ENCODE peak calls at places on chromosomes 4 and X, in six cellular contexts. E is brain microvascular endothelial cell; S is lung; L is H1; J is A549; N is CD4-positive, alpha-beta memory T cell. K is an unnamed sample.

GRCh38 chrX:153766098-153766817 is 2.2 kb downstream of the PLXNB3 start:
- DNase-seq in E (peak), J (peak), S (no peak), L (no peak), N (no peak), K (no peak)

GRCh38 chr4:186189656-186190055 is 1.7 kb upstream of the CYP4V2 start:
- DNase-seq in S (no peak), L (no peak), N (no peak), J (no peak), E (no peak), K (no peak)

GRCh38 chrX:41329101-41329500 is 4.9 kb upstream of the DDX3X start:
- DNase-seq in N (no peak), E (no peak), S (no peak), L (no peak), J (no peak), K (no peak)

GRCh38 chr4:152357206-152357605 is 178.7 kb downstream of the FBXW7 start:
- DNase-seq in L (no peak), E (peak), J (peak), S (peak), N (no peak), K (no peak)

GRCh38 chr4:176319237-176319703 is 496 bp upstream of the SPCS3 start:
- DNase-seq in S (no peak), L (no peak), J (no peak), E (no peak), N (no peak), K (no peak)

GRCh38 chrX:69080912-69081465 is 84.3 kb downstream of the PJA1 start:
- DNase-seq in S (no peak), L (no peak), E (no peak), J (no peak), N (no peak), K (no peak)

GRCh38 chr4:150332086-150332485 is 249.9 kb upstream of the MAB21L2 start:
- DNase-seq in E (no peak), J (no peak), S (no peak), N (no peak), L (no peak), K (no peak)

GRCh38 chr4:126778348-126778747 is 854.4 kb upstream of the INTU start:
- DNase-seq in E (peak), N (no peak), L (no peak), J (no peak), S (no peak), K (peak)

GRCh38 chr4:166280642-166281041 is 407.6 kb downstream of the TLL1 start:
- DNase-seq in J (no peak), N (no peak), L (no peak), S (no peak), E (no peak), K (no peak)

GRCh38 chr4:149005191-149005590 is 563.0 kb upstream of the NR3C2 start:
- DNase-seq in J (no peak), L (no peak), E (no peak), N (no peak), S (no peak), K (no peak)

GRCh38 chrX:81708506-81708905 is 506.6 kb downstream of the SH3BGRL start:
- DNase-seq in N (no peak), L (no peak), S (no peak), J (no peak), E (no peak), K (no peak)

GRCh38 chr4:112882286-112882685 is 167.2 kb upstream of the ANK2 start:
- DNase-seq in J (no peak), L (no peak), N (no peak), S (no peak), E (no peak), K (no peak)

GRCh38 chrX:55663584-55663983 is 40.4 kb downstream of the FOXR2 start:
- DNase-seq in S (no peak), E (no peak), N (no peak), J (no peak), L (no peak), K (no peak)

GRCh38 chr4:178395798-178396197 is 953.6 kb upstream of the AGA start:
- DNase-seq in L (no peak), N (no peak), S (no peak), E (no peak), J (no peak), K (no peak)

GRCh38 chrX:14919421-14919820 is 46.2 kb downstream of the MOSPD2 start:
- DNase-seq in S (no peak), J (no peak), E (no peak), N (no peak), L (no peak), K (no peak)

GRCh38 chrX:80246273-80246672 is 174.0 kb upstream of the TENT5D start:
- DNase-seq in J (peak), L (no peak), E (no peak), S (no peak), N (no peak), K (no peak)

GRCh38 chr4:6475492-6476020 is 3.1 kb upstream of the PPP2R2C start:
- DNase-seq in S (no peak), E (no peak), J (no peak), N (no peak), L (peak), K (no peak)

GRCh38 chrX:134891652-134892051 is 99.1 kb upstream of the SMIM10 start:
- DNase-seq in L (no peak), J (no peak), E (no peak), N (no peak), S (no peak), K (no peak)

GRCh38 chr4:109026588-109026987 is 263.7 kb upstream of the ETNPPL start:
- DNase-seq in L (no peak), N (no peak), S (no peak), E (peak), J (no peak), K (no peak)

GRCh38 chr4:6197433-6198174 is 2.7 kb downstream of the JAKMIP1 start:
- DNase-seq in E (no peak), N (no peak), J (no peak), S (no peak), L (no peak), K (no peak)

GRCh38 chr4:143337600-143338287 is 1.1 kb downstream of the GAB1 start:
- DNase-seq in L (no peak), N (no peak), J (peak), E (peak), S (peak), K (no peak)

GRCh38 chr4:140117946-140118345 is 36.0 kb downstream of the MAML3 start:
- DNase-seq in S (no peak), N (no peak), L (no peak), E (no peak), J (no peak), K (no peak)

GRCh38 chrX:110466790-110467189 is 108.1 kb downstream of the RTL9 start:
- DNase-seq in L (no peak), S (no peak), J (no peak), E (no peak), N (no peak), K (no peak)

GRCh38 chr4:102625232-102625930 is 124.2 kb downstream of the NFKB1 start:
- DNase-seq in S (no peak), L (no peak), J (peak), E (no peak), N (peak), K (no peak)

GRCh38 chrX:97416461-97416860 is 532.8 kb downstream of the RPA4 start:
- DNase-seq in L (no peak), N (no peak), J (no peak), E (no peak), S (no peak), K (no peak)

GRCh38 chr4:119024102-119024501 is 111.5 kb upstream of the MYOZ2 start:
- DNase-seq in S (no peak), J (no peak), L (no peak), N (no peak), E (no peak), K (no peak)

GRCh38 chr4:6884341-6884870 is 25.2 kb upstream of the TBC1D14 start:
- DNase-seq in N (no peak), J (no peak), S (no peak), L (no peak), E (no peak), K (no peak)

GRCh38 chr4:950136-951020 is 18.1 kb downstream of the TMEM175 start:
- DNase-seq in L (no peak), S (no peak), N (no peak), E (no peak), J (no peak), K (no peak)

GRCh38 chr4:26648260-26648659 is 64.4 kb downstream of the TBC1D19 start:
- DNase-seq in E (no peak), J (no peak), N (no peak), S (no peak), L (no peak), K (no peak)

GRCh38 chr4:166078383-166078782 is 205.3 kb downstream of the TLL1 start:
- DNase-seq in E (no peak), J (no peak), L (no peak), S (no peak), N (no peak), K (no peak)

GRCh38 chrX:71637848-71638247 is 19.5 kb upstream of the CXCR3 start:
- DNase-seq in L (no peak), S (no peak), N (no peak), E (peak), J (no peak), K (no peak)

GRCh38 chr4:110636677-110637407 is 14.0 kb upstream of the PITX2 start:
- DNase-seq in N (no peak), J (peak), S (no peak), L (peak), E (no peak), K (no peak)

GRCh38 chrX:53186363-53186762 is 38.6 kb downstream of the KDM5C start:
- DNase-seq in S (no peak), E (peak), J (no peak), L (no peak), N (no peak), K (peak)

DNA sequence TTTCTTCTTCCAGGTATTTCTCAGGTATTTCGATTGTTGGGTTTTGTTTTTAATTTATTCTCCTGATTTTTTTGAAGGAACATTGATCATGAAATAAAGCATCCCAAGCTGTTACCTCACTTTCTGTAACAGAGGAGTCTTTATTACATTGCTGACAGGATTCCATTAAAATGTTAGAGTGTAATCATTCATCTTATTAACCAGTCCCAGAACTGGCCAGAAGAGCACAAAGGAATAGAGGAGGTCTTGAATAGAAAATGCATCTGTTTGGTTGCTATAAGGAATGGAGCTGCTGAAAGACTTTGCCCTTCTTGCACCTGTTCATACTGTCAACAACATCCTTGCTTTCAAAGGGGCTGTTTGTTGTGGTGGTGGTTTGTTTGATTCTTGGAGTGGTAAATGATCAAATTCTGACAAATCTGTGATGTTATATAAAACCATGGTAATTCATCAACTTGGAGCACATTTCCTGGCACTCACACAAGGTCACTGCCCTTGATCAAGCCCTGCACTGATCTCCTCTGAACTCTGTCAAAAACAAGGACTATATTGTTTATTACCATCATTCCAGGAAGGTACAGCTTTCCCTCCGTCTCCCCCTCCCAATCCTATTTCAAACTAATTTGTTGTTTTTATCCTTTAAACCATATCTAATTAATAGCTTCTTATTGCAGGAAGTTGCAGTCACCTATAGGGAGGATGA is 215.8 kb downstream of the PCDH19 start:
- DNase-seq in N (no peak), L (no peak), J (no peak), S (no peak), E (no peak), K (no peak)
- H3K4me3 ChIP-seq in N (no peak), L (no peak), J (no peak), S (no peak), E (no peak), K (no peak)

GRCh38 chr4:2811830-2812599 is 19.1 kb downstream of the SH3BP2 start:
- DNase-seq in L (no peak), N (peak), E (peak), S (peak), J (no peak), K (no peak)
- H3K4me3 ChIP-seq in L (no peak), N (peak), E (peak), S (peak), J (no peak), K (peak)

GRCh38 chr4:122827899-122828601 is 1.4 kb downstream of the FGF2 start:
- DNase-seq in E (peak), N (peak), S (no peak), J (peak), L (peak), K (peak)

GRCh38 chr4:122827258-122827887 is 742 bp downstream of the FGF2 start:
- DNase-seq in E (peak), L (no peak), S (no peak), N (peak), J (no peak), K (no peak)

GRCh38 chr4:122831515-122832196 is 5.0 kb downstream of the FGF2 start:
- DNase-seq in S (no peak), N (no peak), E (no peak), L (no peak), J (no peak), K (peak)

GRCh38 chr4:122832732-122833131 is 6.1 kb downstream of the FGF2 start:
- DNase-seq in N (no peak), S (no peak), E (no peak), L (no peak), J (no peak), K (no peak)

GRCh38 chr4:122830392-122831095 is 3.9 kb downstream of the FGF2 start:
- DNase-seq in N (no peak), S (no peak), J (no peak), L (no peak), E (no peak), K (no peak)
- H3K4me3 ChIP-seq in N (no peak), S (no peak), J (peak), L (peak), E (no peak), K (no peak)

GRCh38 chr4:99943904-99944437 is 2.4 kb downstream of the DNAJB14 start:
- DNase-seq in E (no peak), J (no peak), N (no peak), S (no peak), L (no peak), K (no peak)
- H3K4me3 ChIP-seq in E (no peak), J (no peak), N (no peak), S (no peak), L (no peak), K (no peak)

DNA sequence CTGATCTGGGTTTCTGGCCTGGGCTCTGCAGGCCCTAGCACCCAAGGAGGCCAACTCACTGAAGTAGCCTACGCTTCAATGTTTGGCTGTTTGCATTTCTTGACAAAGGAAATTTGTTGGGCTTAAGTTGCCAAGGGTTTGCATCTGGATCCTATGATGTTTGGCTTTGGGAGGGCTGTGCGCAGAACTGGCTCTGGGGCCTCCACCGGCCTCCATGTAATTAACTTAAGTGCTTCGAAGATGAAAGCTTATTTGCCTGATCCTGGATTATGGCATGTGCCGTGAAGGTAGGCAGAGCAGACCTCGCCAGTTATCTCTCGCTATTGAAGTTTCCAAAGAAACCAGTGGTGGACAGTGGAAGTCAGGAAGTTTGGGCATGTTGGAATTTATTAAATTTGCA is 124.3 kb upstream of the STX18 start:
- DNase-seq in E (no peak), J (no peak), L (no peak), S (no peak), N (no peak), K (no peak)
- H3K4me3 ChIP-seq in E (no peak), J (no peak), L (no peak), S (no peak), N (no peak), K (no peak)

DNA sequence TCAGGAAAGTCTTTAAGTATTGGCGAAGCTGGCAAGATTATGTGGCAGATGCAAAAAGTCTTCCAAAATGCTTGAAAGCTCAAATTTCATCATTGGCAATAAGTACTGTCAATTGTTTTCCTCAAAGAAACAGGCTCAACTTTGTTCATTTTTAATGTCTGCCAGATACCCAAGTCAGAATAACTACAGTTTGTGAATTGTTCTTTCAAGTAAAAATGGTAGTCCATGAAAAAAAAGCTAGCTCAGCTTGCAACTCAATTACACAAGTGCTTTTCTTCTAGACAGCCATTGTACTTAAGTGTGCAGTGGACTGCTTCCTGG is 70.5 kb downstream of the AFF1 start:
- DNase-seq in E (no peak), N (no peak), J (no peak), S (no peak), L (no peak), K (no peak)
- H3K4me3 ChIP-seq in E (no peak), N (no peak), J (no peak), S (no peak), L (no peak), K (peak)

GRCh38 chrX:37686348-37686736 is 751 bp downstream of the XK start:
- DNase-seq in L (no peak), N (no peak), S (no peak), J (no peak), E (no peak), K (no peak)
- H3K4me3 ChIP-seq in L (peak), N (no peak), S (peak), J (peak), E (no peak), K (peak)

GRCh38 chr4:24582235-24582863 is 2.0 kb downstream of the DHX15 start:
- DNase-seq in E (no peak), L (no peak), N (no peak), S (no peak), J (no peak), K (no peak)
- H3K4me3 ChIP-seq in E (peak), L (peak), N (peak), S (peak), J (peak), K (peak)

GRCh38 chr4:76585897-76586360 is 150.9 kb downstream of the SHROOM3 start:
- DNase-seq in E (peak), L (peak), J (peak), N (no peak), S (peak), K (no peak)
- H3K4me3 ChIP-seq in E (peak), L (peak), J (peak), N (no peak), S (peak), K (peak)

DNA sequence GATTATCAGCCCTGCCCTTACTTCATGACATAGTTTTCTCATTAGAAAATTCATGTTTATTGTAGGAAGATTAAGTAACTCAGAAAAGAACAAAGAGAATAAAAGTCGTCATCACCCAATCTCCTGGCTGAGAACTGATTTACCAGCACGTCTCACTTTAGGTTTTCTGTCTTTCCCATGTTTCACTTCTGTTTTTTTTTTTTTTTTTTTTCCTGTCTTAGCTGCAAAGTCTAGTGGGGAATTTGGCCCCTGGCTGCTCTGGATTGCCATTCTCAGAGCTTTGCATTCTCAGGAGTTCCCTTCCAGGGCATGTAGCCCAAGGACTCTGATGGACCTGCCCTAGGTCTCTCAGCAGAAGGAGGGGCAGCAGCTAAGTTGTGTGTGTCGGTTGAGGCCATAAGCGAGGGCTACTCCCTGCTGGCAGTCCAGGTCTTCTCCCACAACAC is 57.8 kb downstream of the TMEM131L start:
- DNase-seq in L (no peak), J (no peak), E (no peak), N (no peak), S (no peak), K (no peak)
- H3K4me3 ChIP-seq in L (no peak), J (no peak), E (no peak), N (no peak), S (no peak), K (no peak)

K was measured in epithelial cell of proximal tubule.